ENCODE peak calls at places on chromosomes 3 and 15, in six cellular contexts. One of them, this sample, is unnamed.

GRCh38 chr15:26551473-26551872 is 221.4 kb downstream of the GABRB3 start:
- DNase-seq in cardiac fibroblast: no peak
- DNase-seq in heart left ventricle: no peak
- DNase-seq in OCI-LY7: no peak
- DNase-seq in transverse colon: no peak
- DNase-seq in hepatocyte: no peak
- DNase-seq in this sample: no peak

GRCh38 chr3:102066470-102066869 is 217.2 kb downstream of the NFKBIZ start:
- DNase-seq in cardiac fibroblast: no peak
- DNase-seq in heart left ventricle: no peak
- DNase-seq in transverse colon: no peak
- DNase-seq in hepatocyte: no peak
- DNase-seq in OCI-LY7: no peak
- DNase-seq in this sample: no peak

GRCh38 chr3:49869525-49870126 is at the start of gene CAMKV:
- DNase-seq in transverse colon: no peak
- DNase-seq in hepatocyte: peak; percentile 44
- DNase-seq in OCI-LY7: peak; percentile 35
- DNase-seq in heart left ventricle: no peak
- DNase-seq in cardiac fibroblast: no peak
- DNase-seq in this sample: no peak

GRCh38 chr3:160331127-160331937 is 67.7 kb downstream of the IFT80 start:
- DNase-seq in OCI-LY7: no peak
- DNase-seq in transverse colon: no peak
- DNase-seq in hepatocyte: peak; percentile 21
- DNase-seq in heart left ventricle: no peak
- DNase-seq in cardiac fibroblast: peak; percentile 86
- DNase-seq in this sample: no peak

GRCh38 chr15:92832992-92833438 is 67.1 kb upstream of the CHD2 start:
- DNase-seq in heart left ventricle: no peak
- DNase-seq in transverse colon: no peak
- DNase-seq in cardiac fibroblast: peak; percentile 61
- DNase-seq in hepatocyte: no peak
- DNase-seq in OCI-LY7: peak; percentile 65
- DNase-seq in this sample: no peak

GRCh38 chr3:133412511-133413165 is 12.8 kb downstream of the BFSP2 start:
- DNase-seq in heart left ventricle: no peak
- DNase-seq in hepatocyte: peak; percentile 45
- DNase-seq in transverse colon: no peak
- DNase-seq in cardiac fibroblast: peak; percentile 61
- DNase-seq in OCI-LY7: no peak
- DNase-seq in this sample: no peak

GRCh38 chr15:89041507-89041906 is 46.7 kb upstream of the ABHD2 start:
- DNase-seq in hepatocyte: no peak
- DNase-seq in cardiac fibroblast: no peak
- DNase-seq in transverse colon: no peak
- DNase-seq in heart left ventricle: no peak
- DNase-seq in OCI-LY7: no peak
- DNase-seq in this sample: no peak

GRCh38 chr3:12301031-12301430 is 12.2 kb downstream of the PPARG start:
- DNase-seq in OCI-LY7: no peak
- DNase-seq in transverse colon: no peak
- DNase-seq in hepatocyte: no peak
- DNase-seq in cardiac fibroblast: no peak
- DNase-seq in heart left ventricle: no peak
- DNase-seq in this sample: no peak

GRCh38 chr15:45389351-45389750 is 11.0 kb upstream of the GATM start:
- DNase-seq in hepatocyte: no peak
- DNase-seq in transverse colon: no peak
- DNase-seq in OCI-LY7: no peak
- DNase-seq in heart left ventricle: no peak
- DNase-seq in cardiac fibroblast: no peak
- DNase-seq in this sample: no peak

GRCh38 chr3:152328841-152329240 is 60.1 kb downstream of the MBNL1 start:
- DNase-seq in hepatocyte: peak; percentile 53
- DNase-seq in cardiac fibroblast: peak; percentile 90
- DNase-seq in OCI-LY7: no peak
- DNase-seq in transverse colon: no peak
- DNase-seq in heart left ventricle: no peak
- DNase-seq in this sample: no peak

GRCh38 chr3:111967651-111968274 is 11.1 kb upstream of the ABHD10 start:
- DNase-seq in transverse colon: peak; percentile 85
- DNase-seq in hepatocyte: peak; percentile 90
- DNase-seq in cardiac fibroblast: peak; percentile 86
- DNase-seq in heart left ventricle: peak; percentile 83
- DNase-seq in OCI-LY7: peak; percentile 82
- DNase-seq in this sample: peak; percentile 85

GRCh38 chr3:195609229-195609628 is 25.5 kb upstream of the APOD start:
- DNase-seq in OCI-LY7: no peak
- DNase-seq in transverse colon: no peak
- DNase-seq in hepatocyte: no peak
- DNase-seq in heart left ventricle: no peak
- DNase-seq in cardiac fibroblast: no peak
- DNase-seq in this sample: no peak

GRCh38 chr3:71488882-71489281 is 94.6 kb downstream of the FOXP1 start:
- DNase-seq in cardiac fibroblast: no peak
- DNase-seq in heart left ventricle: no peak
- DNase-seq in hepatocyte: no peak
- DNase-seq in transverse colon: no peak
- DNase-seq in OCI-LY7: no peak
- DNase-seq in this sample: no peak

GRCh38 chr3:170699158-170700053 is 113.5 kb upstream of the SLC7A14 start:
- DNase-seq in cardiac fibroblast: peak; percentile 82
- DNase-seq in hepatocyte: no peak
- DNase-seq in OCI-LY7: no peak
- DNase-seq in transverse colon: no peak
- DNase-seq in heart left ventricle: no peak
- DNase-seq in this sample: no peak

GRCh38 chr3:12897537-12898289 is 56.3 kb upstream of the RPL32 start:
- DNase-seq in OCI-LY7: no peak
- DNase-seq in transverse colon: no peak
- DNase-seq in heart left ventricle: no peak
- DNase-seq in cardiac fibroblast: no peak
- DNase-seq in hepatocyte: no peak
- DNase-seq in this sample: no peak

GRCh38 chr15:74027688-74028087 is 33.2 kb downstream of the PML start:
- DNase-seq in heart left ventricle: no peak
- DNase-seq in cardiac fibroblast: no peak
- DNase-seq in hepatocyte: no peak
- DNase-seq in transverse colon: no peak
- DNase-seq in OCI-LY7: no peak
- DNase-seq in this sample: no peak

GRCh38 chr3:111737712-111738097 is 121.4 kb upstream of the PHLDB2 start:
- DNase-seq in OCI-LY7: no peak
- DNase-seq in cardiac fibroblast: peak; percentile 99
- DNase-seq in hepatocyte: peak; percentile 72
- DNase-seq in heart left ventricle: peak; percentile 72
- DNase-seq in transverse colon: peak; percentile 17
- DNase-seq in this sample: peak; percentile 63

DNA sequence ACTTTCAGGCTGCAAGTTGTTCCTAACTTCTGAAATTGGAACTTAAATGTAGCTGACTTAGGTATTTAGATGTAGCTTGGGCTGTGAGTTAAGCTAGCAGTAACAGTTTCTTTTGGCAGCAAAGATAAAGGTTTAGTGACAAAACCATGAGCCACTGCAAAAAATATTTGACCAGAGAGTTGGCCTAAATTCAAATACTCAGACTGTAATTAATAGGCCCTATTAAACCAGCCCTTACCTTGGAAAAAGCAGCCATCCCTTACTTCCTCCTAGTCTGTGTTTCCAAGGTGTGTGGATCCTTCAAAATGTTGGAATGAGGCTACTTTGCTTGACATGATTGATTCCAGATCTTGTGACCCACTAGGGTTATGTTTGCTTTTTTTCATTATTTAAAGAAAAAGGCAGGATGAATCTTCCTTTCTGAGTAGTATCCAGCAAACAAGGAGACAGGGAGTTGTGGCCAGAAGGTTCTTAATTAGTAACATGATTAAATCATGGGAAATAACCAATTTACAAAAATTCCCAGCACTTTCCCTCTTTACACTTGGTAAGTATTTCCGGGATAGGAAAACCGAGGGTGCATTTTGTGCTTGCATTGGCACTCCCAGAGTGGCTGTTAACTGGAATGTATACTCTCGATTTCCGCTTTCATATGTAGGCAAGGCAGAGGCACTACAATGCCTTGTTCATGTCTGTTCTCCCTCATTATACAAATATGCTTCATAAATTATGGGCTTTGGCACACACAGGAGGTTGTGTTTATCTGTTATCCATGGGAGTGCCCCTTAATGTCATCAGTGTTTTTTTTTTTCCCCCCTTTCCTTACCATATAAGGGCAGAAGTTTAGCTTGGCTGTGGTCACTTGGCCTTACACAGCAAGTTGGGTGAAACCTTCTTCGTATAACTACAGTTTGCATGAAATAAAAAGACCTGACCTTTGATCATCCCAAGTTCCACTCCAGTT is 8.5 kb downstream of the TPM1 start:
- DNase-seq in cardiac fibroblast: peak; percentile 78
- DNase-seq in transverse colon: peak; percentile 70
- DNase-seq in hepatocyte: peak; percentile 48
- DNase-seq in OCI-LY7: no peak
- DNase-seq in heart left ventricle: no peak
- DNase-seq in this sample: no peak
- H3K4me3 ChIP-seq in cardiac fibroblast: no peak overlapping the region
- H3K4me3 ChIP-seq in transverse colon: no peak overlapping the region
- H3K4me3 ChIP-seq in hepatocyte: no peak overlapping the region
- H3K4me3 ChIP-seq in OCI-LY7: no peak overlapping the region
- H3K4me3 ChIP-seq in heart left ventricle: peak overlapping the region; percentile 95
- H3K4me3 ChIP-seq in this sample: no peak overlapping the region

DNA sequence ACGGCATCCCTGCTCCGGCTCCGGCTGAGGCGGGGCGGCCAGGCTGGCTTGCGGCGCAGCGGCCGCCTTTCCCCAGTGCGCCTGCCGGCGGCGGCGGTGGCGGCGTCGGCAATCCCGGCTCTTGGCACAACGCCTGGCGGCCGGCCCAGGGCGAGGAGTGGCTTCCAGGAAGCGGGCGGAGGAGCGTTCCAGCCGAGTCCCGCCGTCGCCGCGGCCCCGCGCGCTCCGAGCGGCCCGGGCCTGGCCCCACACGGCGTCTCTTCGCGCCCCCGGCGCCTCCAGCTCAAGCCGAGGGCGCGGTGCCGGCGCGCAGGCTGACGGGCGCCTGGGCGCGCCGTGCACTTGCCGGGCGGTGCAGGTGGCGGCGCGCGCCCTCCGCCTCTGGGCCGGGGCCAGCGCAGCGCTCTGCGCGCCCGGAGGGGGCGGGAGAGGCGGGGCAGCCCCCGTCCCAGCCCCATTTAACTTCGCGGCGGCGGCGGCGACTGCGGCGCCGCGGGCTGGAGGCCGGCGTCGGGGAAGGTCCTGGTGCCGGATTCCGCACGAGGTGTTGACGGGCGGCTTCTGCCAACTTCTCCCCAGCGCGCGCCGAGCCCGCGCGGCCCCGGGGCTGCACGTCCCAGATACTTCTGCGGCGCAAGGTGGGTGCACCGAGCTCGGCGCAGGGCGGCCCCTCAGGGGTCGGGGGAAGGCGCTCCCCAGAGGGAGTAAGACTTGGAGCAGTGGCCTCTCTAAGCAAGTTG is at the start of gene ADAMTSL3:
- DNase-seq in hepatocyte: peak; percentile 77
- DNase-seq in heart left ventricle: peak; percentile 85
- DNase-seq in cardiac fibroblast: peak; percentile 70
- DNase-seq in OCI-LY7: no peak
- DNase-seq in transverse colon: peak; percentile 66
- DNase-seq in this sample: peak; percentile 74
- H3K4me3 ChIP-seq in hepatocyte: peak within 1 kb of the TSS; percentile 16
- H3K4me3 ChIP-seq in heart left ventricle: peak within 1 kb of the TSS; percentile 78
- H3K4me3 ChIP-seq in cardiac fibroblast: peak within 1 kb of the TSS; percentile 32
- H3K4me3 ChIP-seq in OCI-LY7: no peak within 1 kb of the TSS
- H3K4me3 ChIP-seq in transverse colon: peak within 1 kb of the TSS; percentile 38
- H3K4me3 ChIP-seq in this sample: peak within 1 kb of the TSS; percentile 21

GRCh38 chr3:4830586-4830914 is 148.7 kb upstream of the BHLHE40 start:
- DNase-seq in hepatocyte: no peak
- DNase-seq in heart left ventricle: no peak
- DNase-seq in OCI-LY7: no peak
- DNase-seq in transverse colon: no peak
- DNase-seq in cardiac fibroblast: no peak
- DNase-seq in this sample: no peak
- H3K4me3 ChIP-seq in hepatocyte: no peak overlapping the region
- H3K4me3 ChIP-seq in heart left ventricle: no peak overlapping the region
- H3K4me3 ChIP-seq in OCI-LY7: no peak overlapping the region
- H3K4me3 ChIP-seq in transverse colon: no peak overlapping the region
- H3K4me3 ChIP-seq in cardiac fibroblast: no peak overlapping the region
- H3K4me3 ChIP-seq in this sample: no peak overlapping the region

DNA sequence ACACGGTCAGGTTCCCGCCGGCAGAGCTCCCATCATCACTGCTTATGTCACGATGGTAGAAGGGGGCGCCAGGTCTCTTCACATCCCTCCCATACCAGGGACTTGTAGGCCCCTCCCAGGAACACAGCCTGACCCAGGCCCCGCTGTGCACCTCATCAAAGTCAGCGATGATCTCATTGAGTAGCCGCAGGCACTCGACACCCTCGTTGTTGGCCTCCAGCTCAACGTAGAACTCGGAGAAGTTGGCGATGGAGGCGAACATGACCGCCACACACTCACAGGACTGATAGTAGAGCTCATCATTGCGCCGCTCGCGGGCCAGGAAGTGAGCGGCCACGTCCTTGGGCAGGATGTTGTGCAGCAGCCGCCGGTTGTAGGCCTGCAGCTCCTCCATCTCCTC is 89.2 kb downstream of the SEC22A start:
- DNase-seq in OCI-LY7: no peak
- DNase-seq in cardiac fibroblast: no peak
- DNase-seq in hepatocyte: no peak
- DNase-seq in transverse colon: no peak
- DNase-seq in heart left ventricle: no peak
- DNase-seq in this sample: no peak
- H3K4me3 ChIP-seq in OCI-LY7: no peak overlapping the region
- H3K4me3 ChIP-seq in cardiac fibroblast: no peak overlapping the region
- H3K4me3 ChIP-seq in hepatocyte: no peak overlapping the region
- H3K4me3 ChIP-seq in transverse colon: no peak overlapping the region
- H3K4me3 ChIP-seq in heart left ventricle: no peak overlapping the region
- H3K4me3 ChIP-seq in this sample: no peak overlapping the region